ENCODE peak calls at places on chromosomes 12 and 14, in five cellular contexts. One of them, this sample, is unnamed.

GRCh38 chr12:122350444-122350843 is 72.0 kb downstream of the CLIP1 start:
- DNase-seq in spleen: no peak
- DNase-seq in cardiac fibroblast: peak
- DNase-seq in esophagus squamous epithelium: no peak
- DNase-seq in progenitor cell of endocrine pancreas: no peak
- DNase-seq in this sample: no peak

GRCh38 chr12:123444396-123445026 is 8.0 kb upstream of the RILPL2 start:
- DNase-seq in cardiac fibroblast: peak
- DNase-seq in esophagus squamous epithelium: no peak
- DNase-seq in progenitor cell of endocrine pancreas: no peak
- DNase-seq in spleen: no peak
- DNase-seq in this sample: no peak

GRCh38 chr12:109572506-109572845 is 828 bp downstream of the MMAB start:
- DNase-seq in spleen: no peak
- DNase-seq in cardiac fibroblast: no peak
- DNase-seq in esophagus squamous epithelium: no peak
- DNase-seq in progenitor cell of endocrine pancreas: no peak
- DNase-seq in this sample: no peak

GRCh38 chr12:23540572-23540971 is 408.9 kb downstream of the SOX5 start:
- DNase-seq in spleen: no peak
- DNase-seq in progenitor cell of endocrine pancreas: no peak
- DNase-seq in esophagus squamous epithelium: no peak
- DNase-seq in cardiac fibroblast: no peak
- DNase-seq in this sample: no peak

GRCh38 chr12:124636138-124636968 is 68.9 kb upstream of the NCOR2 start:
- DNase-seq in cardiac fibroblast: peak
- DNase-seq in progenitor cell of endocrine pancreas: no peak
- DNase-seq in spleen: no peak
- DNase-seq in esophagus squamous epithelium: no peak
- DNase-seq in this sample: no peak

GRCh38 chr14:60773558-60773957 is 39.0 kb downstream of the MNAT1 start:
- DNase-seq in spleen: no peak
- DNase-seq in progenitor cell of endocrine pancreas: no peak
- DNase-seq in esophagus squamous epithelium: no peak
- DNase-seq in cardiac fibroblast: no peak
- DNase-seq in this sample: no peak

GRCh38 chr12:65962921-65963883 is 138.9 kb downstream of the HMGA2 start:
- DNase-seq in esophagus squamous epithelium: no peak
- DNase-seq in spleen: no peak
- DNase-seq in cardiac fibroblast: no peak
- DNase-seq in progenitor cell of endocrine pancreas: no peak
- DNase-seq in this sample: no peak

GRCh38 chr12:30110505-30110904 is 326.8 kb upstream of the TMTC1 start:
- DNase-seq in progenitor cell of endocrine pancreas: no peak
- DNase-seq in spleen: no peak
- DNase-seq in esophagus squamous epithelium: no peak
- DNase-seq in cardiac fibroblast: no peak
- DNase-seq in this sample: no peak

GRCh38 chr14:45072121-45072520 is 11.8 kb upstream of the PRPF39 start:
- DNase-seq in esophagus squamous epithelium: no peak
- DNase-seq in spleen: no peak
- DNase-seq in cardiac fibroblast: no peak
- DNase-seq in progenitor cell of endocrine pancreas: no peak
- DNase-seq in this sample: no peak

GRCh38 chr12:128259556-128260070 is 7.4 kb upstream of the TMEM132C start:
- DNase-seq in cardiac fibroblast: peak
- DNase-seq in esophagus squamous epithelium: no peak
- DNase-seq in progenitor cell of endocrine pancreas: peak
- DNase-seq in spleen: no peak
- DNase-seq in this sample: peak

GRCh38 chr14:31059152-31059924 is 33.2 kb upstream of the STRN3 start:
- DNase-seq in progenitor cell of endocrine pancreas: no peak
- DNase-seq in cardiac fibroblast: peak
- DNase-seq in esophagus squamous epithelium: no peak
- DNase-seq in spleen: no peak
- DNase-seq in this sample: no peak

GRCh38 chr12:11718768-11719253 is 69.3 kb downstream of the ETV6 start:
- DNase-seq in progenitor cell of endocrine pancreas: no peak
- DNase-seq in esophagus squamous epithelium: no peak
- DNase-seq in cardiac fibroblast: peak
- DNase-seq in spleen: no peak
- DNase-seq in this sample: no peak

GRCh38 chr12:106629797-106630669 is 47.2 kb downstream of the RFX4 start:
- DNase-seq in progenitor cell of endocrine pancreas: no peak
- DNase-seq in cardiac fibroblast: peak
- DNase-seq in esophagus squamous epithelium: no peak
- DNase-seq in spleen: no peak
- DNase-seq in this sample: no peak

GRCh38 chr12:18246057-18246456 is 15.3 kb upstream of the PIK3C2G start:
- DNase-seq in progenitor cell of endocrine pancreas: no peak
- DNase-seq in spleen: no peak
- DNase-seq in esophagus squamous epithelium: no peak
- DNase-seq in cardiac fibroblast: no peak
- DNase-seq in this sample: no peak
- TF ChIP-seq CTCF in progenitor cell of endocrine pancreas: peak
- TF ChIP-seq CTCF in spleen: no peak
- TF ChIP-seq CTCF in esophagus squamous epithelium: no peak
- TF ChIP-seq CTCF in cardiac fibroblast: peak
- TF ChIP-seq CTCF in this sample: no peak

GRCh38 chr12:1777798-1778197 is 42.6 kb upstream of the LRTM2 start:
- DNase-seq in cardiac fibroblast: peak
- DNase-seq in progenitor cell of endocrine pancreas: no peak
- DNase-seq in spleen: no peak
- DNase-seq in esophagus squamous epithelium: no peak
- DNase-seq in this sample: no peak

GRCh38 chr12:1778911-1779310 is 41.5 kb upstream of the LRTM2 start:
- DNase-seq in cardiac fibroblast: peak
- DNase-seq in esophagus squamous epithelium: no peak
- DNase-seq in spleen: no peak
- DNase-seq in progenitor cell of endocrine pancreas: no peak
- DNase-seq in this sample: no peak

GRCh38 chr12:1782215-1782614 is 38.1 kb upstream of the LRTM2 start:
- DNase-seq in esophagus squamous epithelium: no peak
- DNase-seq in progenitor cell of endocrine pancreas: no peak
- DNase-seq in cardiac fibroblast: no peak
- DNase-seq in spleen: no peak
- DNase-seq in this sample: no peak

GRCh38 chr12:1781770-1782169 is 38.6 kb upstream of the LRTM2 start:
- DNase-seq in spleen: no peak
- DNase-seq in cardiac fibroblast: peak
- DNase-seq in progenitor cell of endocrine pancreas: no peak
- DNase-seq in esophagus squamous epithelium: no peak
- DNase-seq in this sample: no peak

DNA sequence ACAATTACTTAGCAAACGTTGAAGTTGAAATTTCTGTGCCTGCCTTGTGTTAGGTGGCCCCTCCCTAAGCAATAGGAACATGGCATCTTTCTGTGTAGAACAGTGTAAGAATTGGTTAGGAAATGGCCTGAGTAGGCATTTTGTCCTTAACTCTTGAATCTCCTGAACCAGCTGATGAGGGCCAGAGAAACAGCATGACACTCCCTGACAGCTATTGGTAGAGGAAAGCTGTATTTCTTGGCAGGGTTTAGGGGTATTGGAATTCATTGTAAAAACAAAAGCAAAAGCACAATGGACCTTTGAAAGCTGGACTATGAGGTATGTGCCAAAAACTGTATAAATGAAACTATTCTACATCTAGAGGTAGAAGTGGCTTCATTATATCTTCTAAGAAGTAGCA is 40.6 kb upstream of the LRTM2 start:
- DNase-seq in progenitor cell of endocrine pancreas: no peak
- DNase-seq in esophagus squamous epithelium: no peak
- DNase-seq in spleen: no peak
- DNase-seq in cardiac fibroblast: peak
- DNase-seq in this sample: no peak
- TF ChIP-seq CTCF in progenitor cell of endocrine pancreas: no peak
- TF ChIP-seq CTCF in esophagus squamous epithelium: no peak
- TF ChIP-seq CTCF in spleen: no peak
- TF ChIP-seq CTCF in cardiac fibroblast: no peak
- TF ChIP-seq CTCF in this sample: no peak

GRCh38 chr14:87443039-87443438 is 549.9 kb downstream of the GALC start:
- DNase-seq in spleen: no peak
- DNase-seq in cardiac fibroblast: no peak
- DNase-seq in progenitor cell of endocrine pancreas: no peak
- DNase-seq in esophagus squamous epithelium: no peak
- DNase-seq in this sample: no peak
- TF ChIP-seq CTCF in spleen: no peak
- TF ChIP-seq CTCF in cardiac fibroblast: no peak
- TF ChIP-seq CTCF in progenitor cell of endocrine pancreas: no peak
- TF ChIP-seq CTCF in esophagus squamous epithelium: no peak
- TF ChIP-seq CTCF in this sample: no peak

GRCh38 chr12:44002607-44003006 is 166.7 kb downstream of the TMEM117 start:
- DNase-seq in progenitor cell of endocrine pancreas: no peak
- DNase-seq in cardiac fibroblast: no peak
- DNase-seq in esophagus squamous epithelium: no peak
- DNase-seq in spleen: no peak
- DNase-seq in this sample: no peak

GRCh38 chr12:44003721-44004120 is 167.8 kb downstream of the TMEM117 start:
- DNase-seq in progenitor cell of endocrine pancreas: no peak
- DNase-seq in spleen: no peak
- DNase-seq in cardiac fibroblast: no peak
- DNase-seq in esophagus squamous epithelium: no peak
- DNase-seq in this sample: no peak

GRCh38 chr12:44000309-44000952 is 164.6 kb downstream of the TMEM117 start:
- DNase-seq in progenitor cell of endocrine pancreas: peak
- DNase-seq in cardiac fibroblast: peak
- DNase-seq in spleen: no peak
- DNase-seq in esophagus squamous epithelium: no peak
- DNase-seq in this sample: peak
- TF ChIP-seq CTCF in progenitor cell of endocrine pancreas: peak
- TF ChIP-seq CTCF in cardiac fibroblast: peak
- TF ChIP-seq CTCF in spleen: no peak
- TF ChIP-seq CTCF in esophagus squamous epithelium: peak
- TF ChIP-seq CTCF in this sample: peak

GRCh38 chr14:106455026-106455425 is 928.6 kb downstream of the TMEM121 start:
- DNase-seq in spleen: no peak
- DNase-seq in cardiac fibroblast: no peak
- DNase-seq in progenitor cell of endocrine pancreas: no peak
- DNase-seq in esophagus squamous epithelium: no peak
- DNase-seq in this sample: no peak

GRCh38 chr14:106460916-106461315 is 934.5 kb downstream of the TMEM121 start:
- DNase-seq in spleen: no peak
- DNase-seq in progenitor cell of endocrine pancreas: no peak
- DNase-seq in esophagus squamous epithelium: no peak
- DNase-seq in cardiac fibroblast: no peak
- DNase-seq in this sample: no peak

DNA sequence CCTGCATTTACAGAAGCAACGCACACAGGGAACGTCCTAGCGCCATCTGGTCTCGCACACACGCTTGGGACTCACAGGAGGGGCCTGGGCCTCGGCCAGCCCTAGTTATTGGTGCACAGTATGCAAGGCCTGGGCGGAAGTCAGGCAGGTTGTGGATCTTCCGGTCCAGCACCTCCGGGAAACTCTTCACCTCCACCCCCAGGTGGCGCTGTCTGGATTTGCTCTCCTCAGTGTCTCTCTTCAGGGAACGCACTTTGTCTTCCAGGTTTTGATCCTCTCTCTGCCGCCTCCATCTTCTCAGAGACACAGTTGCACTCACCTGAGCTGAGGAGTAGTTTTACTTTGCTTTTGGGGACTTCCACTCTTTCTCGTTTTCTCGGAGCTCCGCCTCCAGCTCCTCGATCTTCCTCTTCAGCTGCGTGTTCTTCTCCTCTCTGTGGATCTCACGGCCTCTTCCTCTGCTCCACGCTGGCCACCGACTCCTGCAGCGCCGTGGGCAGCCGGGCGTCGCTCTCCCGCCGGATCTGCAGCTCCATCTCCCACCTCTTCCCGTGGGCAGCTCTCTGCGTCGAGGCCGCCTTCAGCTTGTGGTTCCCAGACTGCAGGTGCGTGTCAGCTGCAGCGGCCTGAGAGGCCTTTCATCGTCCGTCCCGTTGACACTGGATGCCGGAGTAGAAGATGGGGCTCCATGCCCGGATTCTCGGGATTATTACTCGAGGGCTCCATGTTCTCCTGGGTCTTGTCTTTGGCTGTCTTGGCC is 933.8 kb downstream of the TMEM121 start:
- DNase-seq in spleen: no peak
- DNase-seq in progenitor cell of endocrine pancreas: no peak
- DNase-seq in cardiac fibroblast: no peak
- DNase-seq in esophagus squamous epithelium: no peak
- DNase-seq in this sample: peak
- TF ChIP-seq CTCF in spleen: peak
- TF ChIP-seq CTCF in progenitor cell of endocrine pancreas: no peak
- TF ChIP-seq CTCF in cardiac fibroblast: no peak
- TF ChIP-seq CTCF in esophagus squamous epithelium: no peak
- TF ChIP-seq CTCF in this sample: no peak

This sample was measured in GM13976.